ENCODE peak calls at places on chromosomes 3 and 15, in six cellular contexts. One of them, this sample, is unnamed.

GRCh38 chr15:70670680-70671079 is 92.7 kb downstream of the UACA start:
- DNase-seq in K562: no peak
- DNase-seq in SK-N-SH: no peak
- DNase-seq in H1: no peak
- DNase-seq in HCT116: no peak
- DNase-seq in GM12878: no peak
- DNase-seq in this sample: no peak

GRCh38 chr3:131561511-131561910 is 58.7 kb upstream of the MRPL3 start:
- DNase-seq in K562: no peak
- DNase-seq in SK-N-SH: no peak
- DNase-seq in H1: no peak
- DNase-seq in HCT116: no peak
- DNase-seq in GM12878: no peak
- DNase-seq in this sample: no peak

GRCh38 chr3:82000773-82001172 is 239.3 kb upstream of the GBE1 start:
- DNase-seq in K562: no peak
- DNase-seq in SK-N-SH: no peak
- DNase-seq in H1: no peak
- DNase-seq in HCT116: no peak
- DNase-seq in GM12878: no peak
- DNase-seq in this sample: peak; percentile 22

GRCh38 chr3:141979050-141979671 is 102.7 kb downstream of the ATP1B3 start:
- DNase-seq in K562: no peak
- DNase-seq in SK-N-SH: no peak
- DNase-seq in H1: no peak
- DNase-seq in HCT116: peak; percentile 45
- DNase-seq in GM12878: no peak
- DNase-seq in this sample: peak; percentile 62

GRCh38 chr15:55253580-55253979 is 36.0 kb downstream of the RAB27A start:
- DNase-seq in K562: no peak
- DNase-seq in SK-N-SH: no peak
- DNase-seq in H1: no peak
- DNase-seq in HCT116: no peak
- DNase-seq in GM12878: no peak
- DNase-seq in this sample: no peak

GRCh38 chr3:160018959-160019358 is 30.3 kb downstream of the IL12A start:
- DNase-seq in K562: no peak
- DNase-seq in SK-N-SH: no peak
- DNase-seq in H1: no peak
- DNase-seq in HCT116: no peak
- DNase-seq in GM12878: no peak
- DNase-seq in this sample: peak; percentile 63

GRCh38 chr15:68608206-68608843 is 29.5 kb downstream of the CORO2B start:
- DNase-seq in K562: no peak
- DNase-seq in SK-N-SH: no peak
- DNase-seq in H1: no peak
- DNase-seq in HCT116: no peak
- DNase-seq in GM12878: no peak
- DNase-seq in this sample: no peak

GRCh38 chr3:175526191-175526590 is 667.1 kb downstream of the NAALADL2 start:
- DNase-seq in K562: no peak
- DNase-seq in SK-N-SH: no peak
- DNase-seq in H1: no peak
- DNase-seq in HCT116: no peak
- DNase-seq in GM12878: no peak
- DNase-seq in this sample: no peak

GRCh38 chr3:53375019-53375418 is 27.7 kb upstream of the DCP1A start:
- DNase-seq in K562: peak; percentile 56
- DNase-seq in SK-N-SH: peak; percentile 82
- DNase-seq in H1: peak; percentile 27
- DNase-seq in HCT116: peak; percentile 65
- DNase-seq in GM12878: no peak
- DNase-seq in this sample: peak; percentile 15

GRCh38 chr3:188434594-188434993 is 280.6 kb downstream of the LPP start:
- DNase-seq in K562: no peak
- DNase-seq in SK-N-SH: no peak
- DNase-seq in H1: no peak
- DNase-seq in HCT116: no peak
- DNase-seq in GM12878: no peak
- DNase-seq in this sample: no peak

GRCh38 chr3:32239638-32240550 is 1.4 kb downstream of the CMTM8 start:
- DNase-seq in K562: peak; percentile 60
- DNase-seq in SK-N-SH: peak; percentile 62
- DNase-seq in H1: no peak
- DNase-seq in HCT116: peak; percentile 43
- DNase-seq in GM12878: no peak
- DNase-seq in this sample: peak; percentile 59

GRCh38 chr3:186361612-186362408 is at the start of gene DGKG:
- DNase-seq in K562: no peak
- DNase-seq in SK-N-SH: peak; percentile 90
- DNase-seq in H1: no peak
- DNase-seq in HCT116: no peak
- DNase-seq in GM12878: no peak
- DNase-seq in this sample: peak; percentile 44
- TF ChIP-seq JUND in K562: no peak
- TF ChIP-seq JUND in SK-N-SH: no peak
- TF ChIP-seq JUND in H1: no peak
- TF ChIP-seq JUND in HCT116: no peak
- TF ChIP-seq JUND in GM12878: no peak
- TF ChIP-seq JUND in this sample: no peak

DNA sequence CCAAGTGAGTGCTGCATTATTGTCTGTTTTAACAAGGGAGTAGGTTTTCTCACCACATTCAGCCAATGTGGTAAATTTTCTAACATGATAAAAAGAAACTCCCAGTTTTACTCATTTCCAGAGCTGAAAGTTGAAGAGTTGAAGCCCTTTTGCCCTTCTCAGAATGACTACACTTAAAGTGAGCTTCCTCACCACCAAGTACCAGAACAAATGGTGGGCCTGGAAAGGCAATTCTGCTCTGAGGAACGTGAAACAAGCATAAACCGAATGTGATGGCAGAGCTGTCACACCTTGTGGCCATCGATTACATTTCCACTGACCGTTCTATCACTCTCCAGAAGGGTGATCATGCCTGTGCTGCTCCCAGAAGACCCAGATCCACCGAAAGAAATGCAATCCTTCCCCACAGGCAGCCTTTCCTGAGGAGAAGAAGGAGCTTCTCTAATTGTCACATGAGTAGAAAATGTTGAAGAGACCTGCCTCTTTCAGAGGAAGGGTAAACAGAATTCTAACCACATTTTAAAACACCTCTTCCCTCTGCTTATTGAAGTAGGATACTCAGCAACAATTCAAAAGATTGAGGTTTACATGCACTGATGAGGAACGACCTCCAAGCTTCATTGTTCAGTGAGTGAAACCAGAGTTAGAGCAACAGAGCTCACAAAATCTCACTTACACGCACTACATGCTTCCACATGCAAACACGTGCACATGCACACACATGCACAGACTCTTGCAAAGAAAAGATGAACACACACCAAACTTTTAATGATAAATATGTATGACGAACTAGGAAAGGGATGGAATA is 21.4 kb upstream of the CCR9 start:
- DNase-seq in K562: no peak
- DNase-seq in SK-N-SH: no peak
- DNase-seq in H1: no peak
- DNase-seq in HCT116: no peak
- DNase-seq in GM12878: peak; percentile 71
- DNase-seq in this sample: no peak
- TF ChIP-seq JUND in K562: no peak
- TF ChIP-seq JUND in SK-N-SH: no peak
- TF ChIP-seq JUND in H1: no peak
- TF ChIP-seq JUND in HCT116: no peak
- TF ChIP-seq JUND in GM12878: peak; percentile 97
- TF ChIP-seq JUND in this sample: no peak

GRCh38 chr3:17424137-17424536 is 318.3 kb downstream of the TBC1D5 start:
- DNase-seq in K562: no peak
- DNase-seq in SK-N-SH: peak; percentile 43
- DNase-seq in H1: no peak
- DNase-seq in HCT116: no peak
- DNase-seq in GM12878: no peak
- DNase-seq in this sample: no peak
- TF ChIP-seq JUND in K562: no peak
- TF ChIP-seq JUND in SK-N-SH: no peak
- TF ChIP-seq JUND in H1: no peak
- TF ChIP-seq JUND in HCT116: no peak
- TF ChIP-seq JUND in GM12878: no peak
- TF ChIP-seq JUND in this sample: no peak

GRCh38 chr3:49750056-49750455 is 26.3 kb upstream of the GMPPB start:
- DNase-seq in K562: no peak
- DNase-seq in SK-N-SH: no peak
- DNase-seq in H1: no peak
- DNase-seq in HCT116: no peak
- DNase-seq in GM12878: no peak
- DNase-seq in this sample: no peak
- TF ChIP-seq JUND in K562: no peak
- TF ChIP-seq JUND in SK-N-SH: no peak
- TF ChIP-seq JUND in H1: no peak
- TF ChIP-seq JUND in HCT116: no peak
- TF ChIP-seq JUND in GM12878: no peak
- TF ChIP-seq JUND in this sample: no peak

DNA sequence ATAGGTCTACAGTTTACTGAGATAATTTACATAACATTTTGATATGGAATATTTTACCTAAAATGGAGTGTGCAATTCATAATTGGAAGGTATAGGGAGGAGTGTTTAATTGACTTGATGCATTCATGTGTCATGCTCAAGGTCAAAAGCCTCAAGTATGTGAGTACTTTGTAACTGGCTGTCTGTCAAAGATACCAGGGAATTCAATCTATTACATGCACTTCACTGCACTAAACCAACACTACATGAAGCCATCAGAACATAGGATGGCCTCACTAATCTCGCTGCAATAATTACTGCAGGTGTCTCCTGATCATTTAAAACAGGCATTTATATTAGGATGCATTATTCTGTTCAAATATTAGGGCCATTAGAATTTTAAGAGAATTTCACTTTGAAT is 367.2 kb downstream of the CNTN4 start:
- DNase-seq in K562: no peak
- DNase-seq in SK-N-SH: no peak
- DNase-seq in H1: no peak
- DNase-seq in HCT116: no peak
- DNase-seq in GM12878: no peak
- DNase-seq in this sample: no peak
- TF ChIP-seq JUND in K562: no peak
- TF ChIP-seq JUND in SK-N-SH: no peak
- TF ChIP-seq JUND in H1: no peak
- TF ChIP-seq JUND in HCT116: no peak
- TF ChIP-seq JUND in GM12878: no peak
- TF ChIP-seq JUND in this sample: no peak

GRCh38 chr3:152559246-152559645 is 275.7 kb upstream of the P2RY1 start:
- DNase-seq in K562: no peak
- DNase-seq in SK-N-SH: no peak
- DNase-seq in H1: no peak
- DNase-seq in HCT116: no peak
- DNase-seq in GM12878: no peak
- DNase-seq in this sample: no peak

GRCh38 chr3:152556731-152557254 is 278.1 kb upstream of the P2RY1 start:
- DNase-seq in K562: no peak
- DNase-seq in SK-N-SH: no peak
- DNase-seq in H1: no peak
- DNase-seq in HCT116: no peak
- DNase-seq in GM12878: no peak
- DNase-seq in this sample: no peak

GRCh38 chr3:152558386-152558785 is 276.5 kb upstream of the P2RY1 start:
- DNase-seq in K562: no peak
- DNase-seq in SK-N-SH: no peak
- DNase-seq in H1: no peak
- DNase-seq in HCT116: no peak
- DNase-seq in GM12878: no peak
- DNase-seq in this sample: no peak

GRCh38 chr3:152557302-152557999 is 277.5 kb upstream of the P2RY1 start:
- DNase-seq in K562: no peak
- DNase-seq in SK-N-SH: no peak
- DNase-seq in H1: no peak
- DNase-seq in HCT116: no peak
- DNase-seq in GM12878: no peak
- DNase-seq in this sample: no peak

GRCh38 chr3:152554980-152555379 is 280.0 kb upstream of the P2RY1 start:
- DNase-seq in K562: no peak
- DNase-seq in SK-N-SH: no peak
- DNase-seq in H1: no peak
- DNase-seq in HCT116: no peak
- DNase-seq in GM12878: no peak
- DNase-seq in this sample: no peak
- TF ChIP-seq JUND in K562: no peak
- TF ChIP-seq JUND in SK-N-SH: no peak
- TF ChIP-seq JUND in H1: no peak
- TF ChIP-seq JUND in HCT116: no peak
- TF ChIP-seq JUND in GM12878: no peak
- TF ChIP-seq JUND in this sample: no peak

DNA sequence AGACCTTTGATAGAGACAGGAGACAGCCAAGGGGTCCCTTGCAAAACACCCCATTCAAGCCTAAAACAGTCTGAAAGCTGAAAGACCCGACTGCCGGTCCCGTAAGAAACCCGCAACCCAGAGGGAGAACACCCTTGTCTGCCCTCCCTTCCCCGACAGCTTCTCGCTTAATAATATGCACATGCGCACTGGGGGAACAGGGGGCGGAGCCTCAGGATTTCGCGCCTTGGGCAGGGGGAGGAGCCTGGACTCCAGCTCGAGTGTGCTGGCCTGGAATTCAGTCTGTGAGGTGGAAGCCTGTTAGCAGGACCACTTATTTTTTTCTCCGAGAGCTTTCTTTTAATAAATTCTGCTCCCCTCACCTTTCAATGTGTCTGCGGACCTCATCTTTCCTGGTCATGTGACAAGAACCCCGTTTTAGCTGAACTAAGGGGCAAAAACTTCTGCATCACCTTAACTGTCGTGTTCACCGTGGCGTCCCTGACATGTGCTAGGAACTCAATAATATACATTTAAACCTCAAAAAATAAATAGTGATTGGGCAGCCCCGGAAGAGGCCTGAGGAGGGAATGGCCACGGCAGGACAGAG is 17.0 kb downstream of the TNFAIP8L3 start:
- DNase-seq in K562: peak; percentile 76
- DNase-seq in SK-N-SH: no peak
- DNase-seq in H1: peak; percentile 66
- DNase-seq in HCT116: no peak
- DNase-seq in GM12878: peak; percentile 48
- DNase-seq in this sample: no peak
- TF ChIP-seq JUND in K562: no peak
- TF ChIP-seq JUND in SK-N-SH: no peak
- TF ChIP-seq JUND in H1: no peak
- TF ChIP-seq JUND in HCT116: no peak
- TF ChIP-seq JUND in GM12878: no peak
- TF ChIP-seq JUND in this sample: no peak